ENCODE peak calls at places on chromosomes 4 and X, in seven cellular contexts. C is mesenchymal stem cell; F is effector memory CD4-positive, alpha-beta T cell; V is left lung; Y is dorsolateral prefrontal cortex; X is SJSA1; S is colonic mucosa. H is an unnamed sample.

GRCh38 chrX:74085642-74086236 is 218.2 kb upstream of the ZCCHC13 start:
- DNase-seq in S (no peak), F (no peak), X (no peak), Y (no peak), V (no peak), C (peak; percentile 2), H (no peak)

GRCh38 chr4:113012776-113013175 is 36.7 kb upstream of the ANK2 start:
- DNase-seq in S (no peak), V (no peak), Y (no peak), F (no peak), X (no peak), C (peak; percentile 61), H (no peak)

GRCh38 chr4:147866532-147867271 is 134.8 kb downstream of the ARHGAP10 start:
- DNase-seq in S (peak; percentile 95), V (peak; percentile 81), C (peak; percentile 89), Y (peak; percentile 88), X (peak; percentile 91), F (peak; percentile 88), H (peak; percentile 96)

GRCh38 chr4:139600662-139601061 is 44.6 kb upstream of the SETD7 start:
- DNase-seq in Y (no peak), F (no peak), C (no peak), V (no peak), S (no peak), X (no peak), H (no peak)

GRCh38 chrX:10722804-10723364 is 102.5 kb upstream of the MID1 start:
- DNase-seq in F (no peak), V (no peak), Y (no peak), C (peak; percentile 37), S (peak; percentile 67), X (peak; percentile 45), H (peak; percentile 59)

GRCh38 chr4:151266542-151266941 is 10.4 kb upstream of the PRSS48 start:
- DNase-seq in Y (no peak), F (no peak), X (no peak), S (no peak), V (no peak), C (no peak), H (no peak)

GRCh38 chr4:14916554-14917304 is 85.6 kb upstream of the CPEB2 start:
- DNase-seq in C (peak; percentile 81), S (no peak), V (no peak), X (no peak), Y (no peak), F (no peak), H (no peak)

GRCh38 chr4:184593461-184593860 is 55.8 kb downstream of the CASP3 start:
- DNase-seq in S (no peak), F (no peak), X (no peak), Y (no peak), V (no peak), C (no peak), H (no peak)

GRCh38 chr4:20126906-20127305 is 124.8 kb upstream of the SLIT2 start:
- DNase-seq in S (no peak), C (no peak), Y (no peak), X (no peak), V (no peak), F (no peak), H (no peak)

GRCh38 chrX:51569561-51569960 is 49.2 kb downstream of the CENPVL3 start:
- DNase-seq in Y (no peak), F (no peak), C (peak; percentile 43), X (no peak), V (no peak), S (no peak), H (no peak)

GRCh38 chr4:165439981-165440380 is 61.2 kb downstream of the CPE start:
- DNase-seq in V (no peak), S (no peak), X (no peak), Y (no peak), C (peak; percentile 27), F (no peak), H (no peak)

GRCh38 chr4:149409186-149410056 is 406.2 kb downstream of the IQCM start:
- DNase-seq in C (peak; percentile 14), Y (no peak), S (no peak), F (no peak), X (peak; percentile 71), V (no peak), H (no peak)

GRCh38 chr4:188127157-188127874 is 11.9 kb upstream of the TRIML1 start:
- DNase-seq in S (no peak), F (no peak), C (peak; percentile 92), V (no peak), X (no peak), Y (no peak), H (no peak)

GRCh38 chr4:138611721-138612120 is 369.6 kb upstream of the SLC7A11 start:
- DNase-seq in S (no peak), Y (no peak), C (peak; percentile 27), V (no peak), X (no peak), F (no peak), H (no peak)

GRCh38 chr4:182649698-182650477 is 267.3 kb downstream of the DCTD start:
- DNase-seq in C (no peak), Y (no peak), X (no peak), F (no peak), V (no peak), S (no peak), H (no peak)

GRCh38 chr4:123987408-123987807 is 590.8 kb downstream of the SPRY1 start:
- DNase-seq in V (no peak), C (no peak), Y (no peak), S (no peak), F (no peak), X (no peak), H (no peak)

GRCh38 chr4:2304877-2305561 is 43.1 kb upstream of the MXD4 start:
- DNase-seq in F (no peak), S (peak; percentile 14), X (no peak), C (no peak), Y (no peak), V (no peak), H (peak; percentile 10)

GRCh38 chr4:25378130-25378743 is 1.2 kb downstream of the ANAPC4 start:
- DNase-seq in S (no peak), V (no peak), F (no peak), X (no peak), C (no peak), Y (no peak), H (no peak)

GRCh38 chrX:8103655-8104054 is 67.4 kb downstream of the VCX2 start:
- DNase-seq in Y (no peak), C (no peak), X (no peak), V (no peak), F (no peak), S (no peak), H (no peak)

GRCh38 chr4:81471361-81472248 is at the start of gene RASGEF1B:
- DNase-seq in F (peak; percentile 87), V (peak; percentile 97), S (peak; percentile 92), Y (peak; percentile 88), C (peak; percentile 65), X (peak; percentile 48), H (peak; percentile 93)

GRCh38 chr4:112147697-112148096 is 2.4 kb downstream of the FAM241A start:
- DNase-seq in V (no peak), S (no peak), C (no peak), F (no peak), Y (no peak), X (no peak), H (no peak)

GRCh38 chr4:184473265-184473514 is 1.2 kb downstream of the IRF2 start:
- DNase-seq in Y (no peak), F (no peak), X (no peak), C (no peak), S (no peak), V (no peak), H (no peak)

DNA sequence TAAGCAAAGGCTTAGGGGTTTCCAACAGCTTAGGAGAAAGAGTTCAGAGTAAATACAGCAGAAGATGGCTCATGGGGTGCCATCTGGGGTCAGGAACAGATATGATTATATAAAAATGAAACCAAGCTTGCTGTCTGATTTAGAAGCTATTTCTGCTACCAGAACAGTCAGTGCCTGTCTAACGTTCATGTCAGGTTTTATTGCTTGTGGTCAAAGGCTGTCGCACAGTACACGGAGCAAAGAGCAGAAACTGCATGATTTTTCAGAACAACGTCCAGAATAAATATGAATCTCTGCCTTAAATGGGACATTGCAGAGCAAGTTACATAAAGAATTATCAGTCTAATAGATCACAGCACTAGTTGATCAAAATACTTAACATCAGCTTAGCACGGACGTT is 17.3 kb downstream of the CETN2 start:
- DNase-seq in Y (no peak), X (no peak), F (no peak), S (no peak), C (no peak), V (no peak), H (no peak)
- H3K27me3 ChIP-seq in Y (peaks cover 24% of the 10 kb centered on the region), X (no peaks in the 10 kb centered on the region), F (no peaks in the 10 kb centered on the region), S (no peaks in the 10 kb centered on the region), C (peaks cover 47% of the 10 kb centered on the region), V (no peaks in the 10 kb centered on the region), H (no peaks in the 10 kb centered on the region)

GRCh38 chrX:129649268-129650182 is 5.2 kb downstream of the APLN start:
- DNase-seq in S (no peak), Y (no peak), X (no peak), F (no peak), V (no peak), C (no peak), H (peak; percentile 8)

GRCh38 chrX:129647588-129648410 is 7.0 kb downstream of the APLN start:
- DNase-seq in C (no peak), X (no peak), Y (no peak), S (no peak), V (no peak), F (no peak), H (peak; percentile 11)

GRCh38 chrX:129646721-129647587 is 7.8 kb downstream of the APLN start:
- DNase-seq in S (no peak), V (no peak), F (no peak), X (no peak), C (no peak), Y (no peak), H (peak; percentile 15)

GRCh38 chrX:129650183-129650689 is 4.5 kb downstream of the APLN start:
- DNase-seq in V (no peak), S (no peak), X (no peak), F (no peak), Y (no peak), C (no peak), H (no peak)

GRCh38 chrX:129648514-129649267 is 6.1 kb downstream of the APLN start:
- DNase-seq in V (no peak), S (no peak), X (no peak), C (no peak), F (no peak), Y (no peak), H (peak; percentile 9)
- H3K27me3 ChIP-seq in V (no peaks in the 10 kb centered on the region), S (peaks cover 7% of the 10 kb centered on the region), X (no peaks in the 10 kb centered on the region), C (peaks cover 53% of the 10 kb centered on the region), F (no peaks in the 10 kb centered on the region), Y (peaks cover 36% of the 10 kb centered on the region), H (no peaks in the 10 kb centered on the region)

GRCh38 chrX:40152173-40152705 is 54.5 kb upstream of the BCOR start:
- DNase-seq in F (no peak), V (peak; percentile 82), S (peak; percentile 54), X (peak; percentile 53), Y (no peak), C (peak; percentile 49), H (peak; percentile 55)
- H3K27me3 ChIP-seq in F (no peaks in the 10 kb centered on the region), V (peaks cover 78% of the 10 kb centered on the region), S (peaks cover 64% of the 10 kb centered on the region), X (no peaks in the 10 kb centered on the region), Y (peaks cover 65% of the 10 kb centered on the region), C (peaks cover 52% of the 10 kb centered on the region), H (peaks cover 14% of the 10 kb centered on the region)

GRCh38 chrX:11740794-11741193 is 17.2 kb upstream of the MSL3 start:
- DNase-seq in F (no peak), C (no peak), S (no peak), X (no peak), V (no peak), Y (no peak), H (no peak)

GRCh38 chrX:11739796-11740195 is 18.2 kb upstream of the MSL3 start:
- DNase-seq in V (no peak), X (no peak), F (no peak), C (no peak), S (no peak), Y (no peak), H (no peak)

GRCh38 chrX:11745881-11746280 is 12.2 kb upstream of the MSL3 start:
- DNase-seq in Y (no peak), C (no peak), X (no peak), S (no peak), V (no peak), F (no peak), H (no peak)

GRCh38 chrX:11741574-11741973 is 16.5 kb upstream of the MSL3 start:
- DNase-seq in S (no peak), X (no peak), C (no peak), Y (no peak), V (no peak), F (no peak), H (no peak)
- H3K27me3 ChIP-seq in S (peaks cover 4% of the 10 kb centered on the region), X (no peaks in the 10 kb centered on the region), C (peaks cover 3% of the 10 kb centered on the region), Y (peaks cover 47% of the 10 kb centered on the region), V (no peaks in the 10 kb centered on the region), F (no peaks in the 10 kb centered on the region), H (no peaks in the 10 kb centered on the region)

H was measured in stomach.